ENCODE peak calls at places on chromosomes 5 and 9, in seven cellular contexts. D is small intestine; V is CD8-positive, alpha-beta memory T cell; B is adipocyte; U is lower lobe of right lung; L is brain microvascular endothelial cell; F is stomach. S is an unnamed sample.
A peak's percentile ranks its signal among the peaks of the same experiment; 100 is the strongest.

GRCh38 chr5:109485030-109485429 is 75.3 kb upstream of the PJA2 start:
- DNase-seq in L (peak; percentile 2), B (peak; percentile 20), F (peak; percentile 82), D (peak; percentile 61), U (peak; percentile 71), V (no peak), S (peak; percentile 78)

GRCh38 chr5:2220741-2221140 is 338.0 kb upstream of the IRX4 start:
- DNase-seq in F (no peak), D (no peak), U (no peak), B (no peak), L (no peak), V (no peak), S (no peak)

GRCh38 chr5:173454381-173454763 is 126.2 kb upstream of the STC2 start:
- DNase-seq in U (no peak), V (no peak), F (no peak), B (peak; percentile 26), D (no peak), L (peak; percentile 89), S (no peak)

GRCh38 chr9:76725885-76726284 is 38.4 kb upstream of the PCA3 start:
- DNase-seq in B (no peak), L (no peak), F (no peak), D (no peak), V (no peak), U (no peak), S (no peak)

GRCh38 chr5:179268399-179268952 is 76.8 kb downstream of the ADAMTS2 start:
- DNase-seq in U (peak; percentile 38), B (no peak), V (no peak), D (no peak), F (peak; percentile 23), L (no peak), S (peak; percentile 54)

GRCh38 chr5:35971186-35971877 is 19.9 kb downstream of the UGT3A1 start:
- DNase-seq in V (no peak), F (no peak), L (no peak), U (no peak), D (no peak), B (no peak), S (no peak)

GRCh38 chr9:84772511-84772910 is 103.0 kb downstream of the NTRK2 start:
- DNase-seq in D (no peak), B (no peak), L (peak; percentile 14), F (no peak), U (no peak), V (no peak), S (no peak)

GRCh38 chr5:72711361-72711760 is 105.1 kb upstream of the TNPO1 start:
- DNase-seq in D (no peak), B (no peak), U (no peak), L (no peak), F (no peak), V (no peak), S (no peak)

GRCh38 chr5:92505925-92506324 is 1075.1 kb downstream of the NR2F1-AS1 start:
- DNase-seq in U (no peak), D (peak; percentile 3), L (no peak), V (no peak), B (peak; percentile 34), F (no peak), S (no peak)

GRCh38 chr5:142894749-142895148 is 124.6 kb downstream of the ARHGAP26 start:
- DNase-seq in L (peak; percentile 40), F (no peak), U (no peak), V (no peak), B (peak; percentile 72), D (peak; percentile 67), S (no peak)

GRCh38 chr9:752681-753200 is 88.8 kb upstream of the DMRT1 start:
- DNase-seq in L (peak; percentile 30), F (no peak), D (no peak), U (no peak), B (no peak), V (no peak), S (no peak)

GRCh38 chr5:171906703-171907590 is 99.5 kb downstream of the FBXW11 start:
- DNase-seq in B (no peak), U (no peak), V (no peak), D (no peak), F (no peak), L (no peak), S (no peak)

GRCh38 chr9:6931913-6932312 is 174.1 kb downstream of the KDM4C start:
- DNase-seq in F (peak; percentile 41), V (no peak), D (peak; percentile 95), U (no peak), B (peak; percentile 67), L (peak; percentile 92), S (no peak)

GRCh38 chr5:133882801-133883200 is 85.6 kb downstream of the C5orf15 start:
- DNase-seq in D (no peak), U (no peak), L (no peak), V (no peak), F (no peak), B (no peak), S (no peak)

GRCh38 chr9:83238871-83239624 is 176.1 kb upstream of the RASEF start:
- DNase-seq in L (no peak), B (peak; percentile 8), D (peak; percentile 48), U (no peak), V (no peak), F (no peak), S (no peak)

GRCh38 chr5:143322931-143323330 is 80.6 kb downstream of the NR3C1 start:
- DNase-seq in U (no peak), D (no peak), F (no peak), B (no peak), L (peak; percentile 38), V (no peak), S (no peak)

GRCh38 chr5:140926211-140926902 is at the start of gene PCDHAC1:
- DNase-seq in U (peak; percentile 90), B (peak; percentile 43), L (peak; percentile 24), F (peak; percentile 66), V (no peak), D (no peak), S (peak; percentile 94)

GRCh38 chr5:76801159-76801802 is 17.5 kb upstream of the F2RL1 start:
- DNase-seq in L (peak; percentile 88), U (no peak), B (no peak), F (no peak), V (no peak), D (peak; percentile 66), S (no peak)

GRCh38 chr5:148474025-148474511 is 90.3 kb downstream of the FBXO38 start:
- DNase-seq in D (no peak), B (no peak), V (no peak), F (no peak), L (peak; percentile 33), U (no peak), S (peak; percentile 42)

GRCh38 chr5:120778491-120779293 is 314.6 kb downstream of the PRR16 start:
- DNase-seq in U (no peak), V (no peak), D (no peak), B (peak; percentile 75), F (no peak), L (peak; percentile 35), S (no peak)

GRCh38 chr5:65103674-65104035 is 334.9 kb downstream of the CWC27 start:
- DNase-seq in B (no peak), L (no peak), V (no peak), D (no peak), U (no peak), F (no peak), S (peak; percentile 63)

GRCh38 chr5:53479656-53480473 is 564 bp upstream of the FST start:
- DNase-seq in L (peak; percentile 28), D (no peak), F (peak; percentile 52), U (peak; percentile 51), B (peak; percentile 79), V (peak; percentile 14), S (peak; percentile 72)

GRCh38 chr5:17898766-17899165 is 264.5 kb downstream of the TAF11L14 start:
- DNase-seq in B (no peak), V (no peak), U (no peak), D (no peak), F (no peak), L (no peak), S (no peak)

GRCh38 chr5:5765066-5765465 is 342.6 kb downstream of the ICE1 start:
- DNase-seq in B (no peak), V (no peak), D (no peak), U (no peak), L (no peak), F (no peak), S (no peak)

DNA sequence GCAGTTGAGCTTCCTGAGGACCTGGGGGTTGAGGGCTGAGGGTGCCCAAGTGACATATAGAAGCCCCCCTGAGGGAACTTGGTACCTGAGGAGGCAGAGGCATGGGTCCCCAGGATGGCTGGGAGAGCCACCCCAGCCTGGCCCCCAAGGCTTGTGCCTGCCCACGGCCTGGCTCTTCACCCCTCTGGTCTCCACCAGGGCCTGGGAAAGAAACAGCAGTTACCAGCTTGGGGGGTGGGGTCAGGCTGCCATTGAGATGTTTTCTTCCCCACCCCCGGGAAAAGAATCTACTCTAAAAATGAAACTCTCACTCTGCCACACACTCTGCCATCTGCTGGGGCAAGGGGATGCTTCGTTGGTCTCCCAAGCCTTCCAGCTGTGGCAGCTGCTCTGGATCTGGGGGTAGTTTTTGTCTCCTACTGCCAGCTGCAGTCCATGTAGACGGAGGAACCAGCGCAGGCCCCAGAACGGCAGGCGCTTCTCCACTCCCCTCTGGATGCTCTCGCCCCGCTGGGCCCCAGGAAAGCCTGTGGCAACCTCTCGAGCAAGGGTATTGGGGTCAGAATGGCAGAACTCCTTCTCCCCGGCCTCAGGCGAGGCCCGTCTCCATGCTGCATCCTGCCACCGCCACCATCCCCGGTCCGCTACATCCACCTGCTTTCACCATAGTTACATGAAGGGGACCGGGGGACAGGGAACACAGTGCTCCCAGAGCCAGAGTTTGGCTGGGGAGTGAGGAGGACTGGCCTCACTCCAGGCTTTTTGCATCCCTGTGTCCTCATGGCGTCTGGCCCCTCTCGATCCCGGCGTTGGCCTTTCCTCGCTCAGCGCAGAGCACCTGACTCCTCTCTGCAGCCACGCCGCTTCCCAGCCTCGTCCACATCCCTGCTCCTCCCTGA is 123.5 kb downstream of the DAB2IP start:
- DNase-seq in L (no peak), B (no peak), F (no peak), D (no peak), U (peak; percentile 41), V (no peak), S (no peak)
- H3K36me3 ChIP-seq in L (peaks cover 12% of the 10 kb centered on the region), B (peaks cover 25% of the 10 kb centered on the region), F (peaks cover 42% of the 10 kb centered on the region), D (peaks cover 13% of the 10 kb centered on the region), U (peaks cover 86% of the 10 kb centered on the region), V (no peaks in the 10 kb centered on the region), S (no peaks in the 10 kb centered on the region)

DNA sequence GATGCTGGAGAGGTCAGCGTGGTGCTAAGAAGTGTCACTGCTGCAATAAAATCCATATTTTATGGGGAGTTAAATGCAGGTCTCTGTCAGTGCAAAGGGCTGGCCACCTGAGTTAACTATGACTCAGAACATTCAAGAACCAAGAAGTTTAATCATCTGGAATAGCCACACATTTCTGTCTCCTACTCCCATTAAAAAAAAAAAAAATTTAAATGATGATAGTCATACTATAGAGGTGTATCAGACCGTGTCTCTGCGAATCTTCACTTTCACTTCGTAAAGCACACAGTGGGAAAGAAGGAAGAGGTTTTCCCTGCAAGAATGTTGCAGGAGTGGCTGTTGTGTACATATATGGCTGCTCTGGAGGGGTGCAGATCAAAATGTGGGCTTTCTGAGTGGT is 1.4 kb downstream of the CDH6 start:
- DNase-seq in B (peak; percentile 33), U (no peak), V (no peak), F (no peak), L (peak; percentile 16), D (peak; percentile 31), S (no peak)
- H3K4me3 ChIP-seq in B (peak overlapping the region; percentile 66), U (peak overlapping the region; percentile 49), V (no peak overlapping the region), F (peak overlapping the region; percentile 46), L (peak overlapping the region; percentile 75), D (peak overlapping the region; percentile 54), S (no peak overlapping the region)

GRCh38 chr9:70580593-70581195 is 166.2 kb upstream of the KLF9 start:
- DNase-seq in V (no peak), D (no peak), L (no peak), F (no peak), B (no peak), U (no peak), S (no peak)
- H3K36me3 ChIP-seq in V (no peaks in the 10 kb centered on the region), D (no peaks in the 10 kb centered on the region), L (no peaks in the 10 kb centered on the region), F (no peaks in the 10 kb centered on the region), B (no peaks in the 10 kb centered on the region), U (no peaks in the 10 kb centered on the region), S (no peaks in the 10 kb centered on the region)

GRCh38 chr9:133147412-133148271 is 16.1 kb downstream of the GBGT1 start:
- DNase-seq in L (peak; percentile 52), F (peak; percentile 85), V (peak; percentile 82), B (peak; percentile 81), U (peak; percentile 87), D (peak; percentile 89), S (peak; percentile 82)
- H3K4me3 ChIP-seq in L (peak overlapping the region; percentile 73), F (peak overlapping the region; percentile 73), V (peak overlapping the region; percentile 88), B (peak overlapping the region; percentile 85), U (peak overlapping the region; percentile 77), D (peak overlapping the region; percentile 79), S (no peak overlapping the region)